ENCODE peak calls at places on chromosomes 4 and X, in five cellular contexts. One of them, this sample, is unnamed.

GRCh38 chr4:143281507-143282169 is 55.0 kb upstream of the GAB1 start:
- DNase-seq in HCT116: no peak
- DNase-seq in RPMI7951: peak
- DNase-seq in mammary epithelial cell: no peak
- DNase-seq in heart left ventricle: no peak
- DNase-seq in this sample: no peak

GRCh38 chr4:2671267-2671895 is 84.8 kb downstream of the TNIP2 start:
- DNase-seq in heart left ventricle: no peak
- DNase-seq in mammary epithelial cell: peak
- DNase-seq in HCT116: no peak
- DNase-seq in RPMI7951: peak
- DNase-seq in this sample: no peak

GRCh38 chr4:182645511-182645910 is 271.7 kb downstream of the DCTD start:
- DNase-seq in mammary epithelial cell: no peak
- DNase-seq in RPMI7951: peak
- DNase-seq in HCT116: no peak
- DNase-seq in heart left ventricle: no peak
- DNase-seq in this sample: no peak

GRCh38 chr4:174222266-174222872 is 61.1 kb downstream of the FBXO8 start:
- DNase-seq in HCT116: peak
- DNase-seq in RPMI7951: no peak
- DNase-seq in mammary epithelial cell: peak
- DNase-seq in heart left ventricle: no peak
- DNase-seq in this sample: peak

GRCh38 chr4:165464813-165465381 is 86.1 kb downstream of the CPE start:
- DNase-seq in mammary epithelial cell: no peak
- DNase-seq in RPMI7951: peak
- DNase-seq in HCT116: no peak
- DNase-seq in heart left ventricle: no peak
- DNase-seq in this sample: peak

GRCh38 chr4:86641516-86642090 is 47.5 kb downstream of the PTPN13 start:
- DNase-seq in HCT116: no peak
- DNase-seq in mammary epithelial cell: no peak
- DNase-seq in RPMI7951: no peak
- DNase-seq in heart left ventricle: no peak
- DNase-seq in this sample: no peak

GRCh38 chrX:153816821-153817220 is 13.5 kb downstream of the PDZD4 start:
- DNase-seq in mammary epithelial cell: no peak
- DNase-seq in RPMI7951: no peak
- DNase-seq in heart left ventricle: no peak
- DNase-seq in HCT116: no peak
- DNase-seq in this sample: no peak

GRCh38 chr4:137694138-137694537 is 161.8 kb upstream of the PCDH18 start:
- DNase-seq in heart left ventricle: no peak
- DNase-seq in mammary epithelial cell: no peak
- DNase-seq in RPMI7951: no peak
- DNase-seq in HCT116: no peak
- DNase-seq in this sample: no peak

GRCh38 chr4:158999166-158999682 is 103.7 kb upstream of the RAPGEF2 start:
- DNase-seq in HCT116: no peak
- DNase-seq in mammary epithelial cell: no peak
- DNase-seq in RPMI7951: no peak
- DNase-seq in heart left ventricle: no peak
- DNase-seq in this sample: no peak

GRCh38 chr4:118746251-118746919 is 61.2 kb downstream of the METTL14 start:
- DNase-seq in heart left ventricle: peak
- DNase-seq in HCT116: no peak
- DNase-seq in RPMI7951: no peak
- DNase-seq in mammary epithelial cell: no peak
- DNase-seq in this sample: no peak

GRCh38 chr4:15234101-15234500 is 193.7 kb upstream of the C1QTNF7 start:
- DNase-seq in HCT116: no peak
- DNase-seq in RPMI7951: peak
- DNase-seq in mammary epithelial cell: peak
- DNase-seq in heart left ventricle: no peak
- DNase-seq in this sample: peak

GRCh38 chrX:1807301-1807731 is 192.5 kb downstream of the ASMT start:
- DNase-seq in HCT116: no peak
- DNase-seq in mammary epithelial cell: peak
- DNase-seq in heart left ventricle: no peak
- DNase-seq in RPMI7951: peak
- DNase-seq in this sample: no peak

GRCh38 chr4:95085118-95085833 is 327.5 kb downstream of the BMPR1B start:
- DNase-seq in heart left ventricle: no peak
- DNase-seq in mammary epithelial cell: no peak
- DNase-seq in RPMI7951: no peak
- DNase-seq in HCT116: no peak
- DNase-seq in this sample: peak

GRCh38 chr4:137307806-137308205 is 224.5 kb downstream of the PCDH18 start:
- DNase-seq in heart left ventricle: no peak
- DNase-seq in HCT116: no peak
- DNase-seq in mammary epithelial cell: peak
- DNase-seq in RPMI7951: peak
- DNase-seq in this sample: no peak

GRCh38 chr4:98287328-98287727 is 26.1 kb downstream of the RAP1GDS1 start:
- DNase-seq in RPMI7951: no peak
- DNase-seq in mammary epithelial cell: no peak
- DNase-seq in heart left ventricle: no peak
- DNase-seq in HCT116: no peak
- DNase-seq in this sample: no peak

GRCh38 chr4:173448919-173449641 is 50.2 kb upstream of the SCRG1 start:
- DNase-seq in HCT116: no peak
- DNase-seq in RPMI7951: no peak
- DNase-seq in heart left ventricle: peak
- DNase-seq in mammary epithelial cell: no peak
- DNase-seq in this sample: no peak

GRCh38 chrX:69142688-69143239 is 22.5 kb downstream of the PJA1 start:
- DNase-seq in RPMI7951: no peak
- DNase-seq in mammary epithelial cell: no peak
- DNase-seq in HCT116: no peak
- DNase-seq in heart left ventricle: no peak
- DNase-seq in this sample: no peak

GRCh38 chr4:104064650-104065577 is 345.1 kb upstream of the TACR3 start:
- DNase-seq in RPMI7951: peak
- DNase-seq in mammary epithelial cell: peak
- DNase-seq in HCT116: peak
- DNase-seq in heart left ventricle: peak
- DNase-seq in this sample: peak

GRCh38 chrX:111492085-111492484 is 19.4 kb upstream of the SERTM2 start:
- DNase-seq in HCT116: no peak
- DNase-seq in mammary epithelial cell: no peak
- DNase-seq in heart left ventricle: no peak
- DNase-seq in RPMI7951: no peak
- DNase-seq in this sample: no peak

GRCh38 chr4:82865592-82865991 is 25.4 kb downstream of the SEC31A start:
- DNase-seq in HCT116: no peak
- DNase-seq in RPMI7951: peak
- DNase-seq in mammary epithelial cell: peak
- DNase-seq in heart left ventricle: no peak
- DNase-seq in this sample: peak

GRCh38 chr4:72084587-72085011 is 52.8 kb downstream of the NPFFR2 start:
- DNase-seq in RPMI7951: peak
- DNase-seq in mammary epithelial cell: no peak
- DNase-seq in heart left ventricle: no peak
- DNase-seq in HCT116: no peak
- DNase-seq in this sample: no peak

GRCh38 chrX:134562002-134562401 is 96.3 kb downstream of the PLAC1 start:
- DNase-seq in RPMI7951: no peak
- DNase-seq in heart left ventricle: no peak
- DNase-seq in HCT116: no peak
- DNase-seq in mammary epithelial cell: no peak
- DNase-seq in this sample: no peak

GRCh38 chrX:65707153-65707552 is 39.7 kb downstream of the MSN start:
- DNase-seq in RPMI7951: no peak
- DNase-seq in mammary epithelial cell: no peak
- DNase-seq in HCT116: no peak
- DNase-seq in heart left ventricle: no peak
- DNase-seq in this sample: no peak

GRCh38 chr4:172095161-172095560 is 282.0 kb downstream of the GALNTL6 start:
- DNase-seq in HCT116: no peak
- DNase-seq in mammary epithelial cell: no peak
- DNase-seq in RPMI7951: no peak
- DNase-seq in heart left ventricle: no peak
- DNase-seq in this sample: no peak

GRCh38 chr4:185794637-185795036 is 17.4 kb downstream of the SORBS2 start:
- DNase-seq in RPMI7951: no peak
- DNase-seq in HCT116: no peak
- DNase-seq in mammary epithelial cell: no peak
- DNase-seq in heart left ventricle: no peak
- DNase-seq in this sample: no peak

GRCh38 chr4:75512336-75513211 is 1.6 kb downstream of the RCHY1 start:
- DNase-seq in heart left ventricle: no peak
- DNase-seq in RPMI7951: peak
- DNase-seq in mammary epithelial cell: peak
- DNase-seq in HCT116: no peak
- DNase-seq in this sample: peak

GRCh38 chrX:50680990-50681389 is 133.0 kb downstream of the SHROOM4 start:
- DNase-seq in heart left ventricle: no peak
- DNase-seq in mammary epithelial cell: peak
- DNase-seq in RPMI7951: no peak
- DNase-seq in HCT116: no peak
- DNase-seq in this sample: peak

GRCh38 chr4:140937866-140938265 is 181.7 kb upstream of the TBC1D9 start:
- DNase-seq in mammary epithelial cell: no peak
- DNase-seq in heart left ventricle: no peak
- DNase-seq in RPMI7951: peak
- DNase-seq in HCT116: no peak
- DNase-seq in this sample: no peak

GRCh38 chrX:38112566-38112965 is 106.2 kb downstream of the SYTL5 start:
- DNase-seq in RPMI7951: peak
- DNase-seq in mammary epithelial cell: no peak
- DNase-seq in heart left ventricle: no peak
- DNase-seq in HCT116: no peak
- DNase-seq in this sample: no peak

GRCh38 chrX:20263474-20263873 is 3.2 kb downstream of the RPS6KA3 start:
- DNase-seq in RPMI7951: peak
- DNase-seq in mammary epithelial cell: peak
- DNase-seq in HCT116: no peak
- DNase-seq in heart left ventricle: no peak
- DNase-seq in this sample: peak

GRCh38 chr4:12928751-12929150 is 555.4 kb downstream of the RAB28 start:
- DNase-seq in heart left ventricle: no peak
- DNase-seq in RPMI7951: no peak
- DNase-seq in HCT116: no peak
- DNase-seq in mammary epithelial cell: no peak
- DNase-seq in this sample: no peak

GRCh38 chr4:183906736-183907651 is 1.9 kb downstream of the STOX2 start:
- DNase-seq in HCT116: no peak
- DNase-seq in RPMI7951: no peak
- DNase-seq in heart left ventricle: peak
- DNase-seq in mammary epithelial cell: no peak
- DNase-seq in this sample: no peak

GRCh38 chrX:107565005-107565404 is 63.3 kb upstream of the PRPS1 start:
- DNase-seq in mammary epithelial cell: no peak
- DNase-seq in HCT116: no peak
- DNase-seq in RPMI7951: no peak
- DNase-seq in heart left ventricle: no peak
- DNase-seq in this sample: no peak

GRCh38 chrX:154721155-154721554 is 29.7 kb downstream of the GAB3 start:
- DNase-seq in HCT116: no peak
- DNase-seq in RPMI7951: no peak
- DNase-seq in heart left ventricle: no peak
- DNase-seq in mammary epithelial cell: no peak
- DNase-seq in this sample: no peak

GRCh38 chr4:96227515-96227914 is 387.6 kb downstream of the PDHA2 start:
- DNase-seq in mammary epithelial cell: no peak
- DNase-seq in heart left ventricle: no peak
- DNase-seq in HCT116: no peak
- DNase-seq in RPMI7951: no peak
- DNase-seq in this sample: no peak

GRCh38 chr4:21915761-21916160 is 32.8 kb downstream of the KCNIP4 start:
- DNase-seq in HCT116: no peak
- DNase-seq in heart left ventricle: no peak
- DNase-seq in mammary epithelial cell: no peak
- DNase-seq in RPMI7951: no peak
- DNase-seq in this sample: no peak

GRCh38 chr4:38759077-38759789 is 23.6 kb downstream of the TLR10 start:
- DNase-seq in mammary epithelial cell: peak
- DNase-seq in heart left ventricle: peak
- DNase-seq in RPMI7951: peak
- DNase-seq in HCT116: no peak
- DNase-seq in this sample: peak

GRCh38 chrX:50117477-50117876 is 83.3 kb downstream of the AKAP4 start:
- DNase-seq in mammary epithelial cell: no peak
- DNase-seq in heart left ventricle: no peak
- DNase-seq in RPMI7951: no peak
- DNase-seq in HCT116: no peak
- DNase-seq in this sample: peak

This sample was measured in bronchial epithelial cell.